ENCODE peak calls at places on chromosomes 11 and 22, in eight cellular contexts. A is heart right ventricle; V is AG04450; W is IMR-90; K is dorsolateral prefrontal cortex; F is SK-N-SH; S is left lung; E is CD4-positive, alpha-beta memory T cell. D is an unnamed sample.

GRCh38 chr11:66322732-66323427 is 6.0 kb upstream of the CD248 start:
- DNase-seq in A (no peak), V (no peak), W (no peak), K (no peak), F (no peak), S (peak; percentile 59), E (no peak), D (no peak)

GRCh38 chr11:13868710-13869403 is 93.7 kb upstream of the SPON1 start:
- DNase-seq in A (no peak), V (no peak), W (no peak), K (no peak), F (no peak), S (no peak), E (peak; percentile 84), D (peak; percentile 88)

GRCh38 chr22:33921576-33922181 is 1.4 kb upstream of the LARGE1 start:
- DNase-seq in A (peak; percentile 62), V (peak; percentile 30), W (peak; percentile 60), K (peak; percentile 83), F (peak; percentile 84), S (peak; percentile 83), E (no peak), D (no peak)

GRCh38 chr22:35470903-35471321 is 69.7 kb upstream of the RASD2 start:
- DNase-seq in A (no peak), V (no peak), W (peak; percentile 33), K (no peak), F (no peak), S (peak; percentile 10), E (no peak), D (no peak)

GRCh38 chr22:49906071-49906798 is 12.0 kb downstream of the ALG12 start:
- DNase-seq in A (no peak), V (no peak), W (no peak), K (no peak), F (no peak), S (no peak), E (no peak), D (no peak)

GRCh38 chr11:26319906-26320305 is 12.0 kb upstream of the ANO3 start:
- DNase-seq in A (no peak), V (no peak), W (no peak), K (no peak), F (no peak), S (no peak), E (no peak), D (no peak)

GRCh38 chr11:70526116-70527045 is 128.1 kb downstream of the CTTN start:
- DNase-seq in A (no peak), V (no peak), W (no peak), K (no peak), F (peak; percentile 54), S (peak; percentile 69), E (no peak), D (no peak)

GRCh38 chr22:17578129-17578754 is 14.9 kb downstream of the SLC25A18 start:
- DNase-seq in A (peak; percentile 50), V (no peak), W (peak; percentile 36), K (peak; percentile 69), F (no peak), S (no peak), E (no peak), D (no peak)

GRCh38 chr11:100774859-100775258 is 87.8 kb downstream of the ARHGAP42 start:
- DNase-seq in A (no peak), V (no peak), W (no peak), K (no peak), F (no peak), S (no peak), E (no peak), D (no peak)

GRCh38 chr11:130092661-130093060 is 23.0 kb downstream of the APLP2 start:
- DNase-seq in A (no peak), V (no peak), W (no peak), K (no peak), F (no peak), S (no peak), E (no peak), D (no peak)

GRCh38 chr11:67352546-67353316 is 615 bp downstream of the POLD4 start:
- DNase-seq in A (peak; percentile 27), V (no peak), W (no peak), K (no peak), F (no peak), S (peak; percentile 93), E (no peak), D (no peak)

GRCh38 chr11:67353317-67354313 is at the start of gene POLD4:
- DNase-seq in A (peak; percentile 98), V (peak; percentile 86), W (peak; percentile 92), K (peak; percentile 98), F (peak; percentile 97), S (peak; percentile 97), E (peak; percentile 94), D (peak; percentile 95)

GRCh38 chr11:67349927-67350465 is 3.4 kb downstream of the POLD4 start:
- DNase-seq in A (no peak), V (no peak), W (no peak), K (no peak), F (no peak), S (no peak), E (no peak), D (no peak)

GRCh38 chr11:67349457-67349856 is 3.9 kb downstream of the POLD4 start:
- DNase-seq in A (no peak), V (no peak), W (no peak), K (no peak), F (no peak), S (no peak), E (no peak), D (no peak)

GRCh38 chr11:67351275-67352005 is 1.9 kb downstream of the POLD4 start:
- DNase-seq in A (peak; percentile 47), V (peak; percentile 62), W (peak; percentile 80), K (no peak), F (peak; percentile 69), S (peak; percentile 89), E (peak; percentile 67), D (peak; percentile 68)
- H3K4me3 ChIP-seq in A (no peak overlapping the region), V (no peak overlapping the region), W (no peak overlapping the region), K (no peak overlapping the region), F (no peak overlapping the region), S (no peak overlapping the region), E (no peak overlapping the region), D (peak overlapping the region; percentile 12)

GRCh38 chr11:105897161-105897560 is 124.9 kb downstream of the MSANTD4 start:
- DNase-seq in A (no peak), V (no peak), W (no peak), K (no peak), F (no peak), S (no peak), E (no peak), D (no peak)

GRCh38 chr11:105903113-105903512 is 118.9 kb downstream of the MSANTD4 start:
- DNase-seq in A (no peak), V (no peak), W (peak; percentile 30), K (no peak), F (no peak), S (no peak), E (no peak), D (no peak)

GRCh38 chr11:105899776-105900175 is 122.3 kb downstream of the MSANTD4 start:
- DNase-seq in A (no peak), V (no peak), W (no peak), K (no peak), F (no peak), S (no peak), E (no peak), D (no peak)

GRCh38 chr11:105906517-105906916 is 115.5 kb downstream of the MSANTD4 start:
- DNase-seq in A (no peak), V (no peak), W (no peak), K (no peak), F (no peak), S (peak; percentile 29), E (no peak), D (no peak)

DNA sequence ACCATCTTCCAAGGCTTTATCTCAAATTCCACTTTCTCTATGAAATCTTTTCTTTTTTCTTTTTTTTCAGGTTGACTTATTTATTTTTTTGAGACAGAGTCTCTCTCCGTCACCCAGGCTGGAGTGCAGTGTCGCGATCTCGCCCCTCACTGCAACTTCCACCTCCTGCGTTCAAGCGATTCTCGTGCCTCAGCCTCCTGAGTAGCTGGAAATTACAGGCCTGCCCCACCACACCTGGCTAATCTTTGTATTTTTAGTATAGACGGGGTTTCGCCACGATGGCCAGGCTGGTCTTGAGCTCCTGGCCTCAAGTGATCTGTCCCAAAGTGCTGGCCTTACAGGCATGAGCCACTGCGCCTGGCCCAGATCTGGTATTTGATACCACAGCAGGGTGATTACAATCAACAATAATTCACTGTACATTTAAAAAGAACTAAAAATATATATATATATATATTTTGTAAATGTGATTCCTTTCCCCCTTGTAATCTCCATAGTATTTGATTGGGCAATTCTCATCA is 121.5 kb downstream of the MSANTD4 start:
- DNase-seq in A (no peak), V (no peak), W (no peak), K (no peak), F (no peak), S (peak; percentile 31), E (no peak), D (no peak)
- H3K27ac ChIP-seq in A (no peak overlapping the region), V (no peak overlapping the region), W (no peak overlapping the region), K (peak overlapping the region; percentile 96), F (no peak overlapping the region), S (no peak overlapping the region), E (no peak overlapping the region), D (no peak overlapping the region)

GRCh38 chr11:8810331-8811301 is 100.4 kb upstream of the AKIP1 start:
- DNase-seq in A (peak; percentile 81), V (peak; percentile 61), W (peak; percentile 81), K (peak; percentile 87), F (peak; percentile 86), S (peak; percentile 94), E (no peak), D (no peak)
- H3K4me3 ChIP-seq in A (peak overlapping the region; percentile 64), V (peak overlapping the region; percentile 78), W (peak overlapping the region; percentile 51), K (peak overlapping the region; percentile 60), F (peak overlapping the region; percentile 53), S (peak overlapping the region; percentile 42), E (no peak overlapping the region), D (no peak overlapping the region)

GRCh38 chr11:73297231-73297590 is 10.9 kb upstream of the ARHGEF17 start:
- DNase-seq in A (no peak), V (no peak), W (no peak), K (no peak), F (no peak), S (no peak), E (no peak), D (no peak)

GRCh38 chr11:73294604-73295003 is 13.5 kb upstream of the ARHGEF17 start:
- DNase-seq in A (no peak), V (no peak), W (no peak), K (no peak), F (no peak), S (no peak), E (no peak), D (no peak)

GRCh38 chr11:73295259-73295995 is 12.6 kb upstream of the ARHGEF17 start:
- DNase-seq in A (peak; percentile 73), V (no peak), W (peak; percentile 91), K (no peak), F (peak; percentile 77), S (peak; percentile 86), E (peak; percentile 59), D (peak; percentile 69)

GRCh38 chr11:73296501-73297230 is 11.4 kb upstream of the ARHGEF17 start:
- DNase-seq in A (no peak), V (no peak), W (no peak), K (no peak), F (no peak), S (peak; percentile 69), E (no peak), D (no peak)

DNA sequence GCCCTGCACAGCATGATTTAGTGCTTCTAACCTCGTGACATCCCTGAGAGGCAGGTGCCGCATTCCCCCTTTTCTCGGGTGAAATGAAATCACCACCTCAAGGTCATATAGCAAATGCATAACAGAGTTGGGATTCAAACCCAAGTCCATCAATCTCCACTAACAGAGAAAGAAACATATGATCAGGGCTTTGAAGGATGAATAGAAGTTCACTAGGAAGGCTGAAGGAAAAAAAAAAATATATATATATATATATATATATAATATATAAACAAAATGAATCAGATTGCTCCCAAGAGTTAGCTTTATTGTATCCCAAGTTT is 12.1 kb upstream of the ARHGEF17 start:
- DNase-seq in A (no peak), V (no peak), W (no peak), K (no peak), F (no peak), S (no peak), E (no peak), D (no peak)
- H3K27ac ChIP-seq in A (no peak overlapping the region), V (no peak overlapping the region), W (no peak overlapping the region), K (no peak overlapping the region), F (no peak overlapping the region), S (no peak overlapping the region), E (no peak overlapping the region), D (no peak overlapping the region)

D was measured in naive thymus-derived CD4-positive, alpha-beta T cell.